ENCODE peak calls at places on chromosomes 16 and 17, in five cellular contexts. I is IMR-90, V is SK-N-SH, X is K562, L is A549. A is an unnamed sample.

GRCh38 chr16:88730632-88731607 is 24.6 kb downstream of the CTU2 start:
- DNase-seq in I (peak; percentile 59), V (peak; percentile 90), X (no peak), L (no peak), A (no peak)

GRCh38 chr17:74758846-74759163 is 10.4 kb downstream of the NHERF1 start:
- DNase-seq in I (peak; percentile 27), V (peak; percentile 57), X (no peak), L (no peak), A (no peak)

GRCh38 chr16:15843635-15844279 is 13.1 kb downstream of the MYH11 start:
- DNase-seq in I (peak; percentile 69), V (no peak), X (no peak), L (no peak), A (no peak)

GRCh38 chr16:1746693-1747195 is 24.6 kb downstream of the NME3 start:
- DNase-seq in I (no peak), V (no peak), X (no peak), L (peak; percentile 61), A (no peak)

GRCh38 chr17:9241774-9242496 is 220.6 kb downstream of the NTN1 start:
- DNase-seq in I (no peak), V (no peak), X (no peak), L (no peak), A (no peak)

GRCh38 chr16:5845046-5845445 is 747.5 kb upstream of the EEF2KMT start:
- DNase-seq in I (no peak), V (no peak), X (no peak), L (no peak), A (no peak)

GRCh38 chr16:27851586-27851985 is 211.9 kb downstream of the GSG1L start:
- DNase-seq in I (no peak), V (no peak), X (no peak), L (no peak), A (no peak)

GRCh38 chr16:21104124-21104860 is 46.4 kb downstream of the DNAH3 start:
- DNase-seq in I (peak; percentile 68), V (peak; percentile 12), X (no peak), L (no peak), A (no peak)

GRCh38 chr17:59160203-59161025 is 4.9 kb downstream of the PRR11 start:
- DNase-seq in I (no peak), V (no peak), X (no peak), L (no peak), A (no peak)

GRCh38 chr16:66560107-66560506 is 6.1 kb upstream of the CMTM1 start:
- DNase-seq in I (no peak), V (no peak), X (no peak), L (no peak), A (no peak)

GRCh38 chr16:48317614-48318013 is 67.6 kb downstream of the SIAH1 start:
- DNase-seq in I (peak; percentile 76), V (no peak), X (no peak), L (peak; percentile 33), A (no peak)

GRCh38 chr16:78957328-78958100 is 643.0 kb downstream of the MAF start:
- DNase-seq in I (no peak), V (no peak), X (no peak), L (no peak), A (no peak)

GRCh38 chr17:74429604-74430384 is 2.1 kb upstream of the GPRC5C start:
- DNase-seq in I (no peak), V (no peak), X (no peak), L (no peak), A (no peak)

GRCh38 chr16:67158637-67159600 is 790 bp downstream of the TRADD start:
- DNase-seq in I (no peak), V (peak; percentile 61), X (peak; percentile 56), L (peak; percentile 59), A (peak; percentile 71)

GRCh38 chr16:27365142-27366089 is 36.6 kb upstream of the IL21R start:
- DNase-seq in I (peak; percentile 84), V (no peak), X (no peak), L (peak; percentile 78), A (no peak)

GRCh38 chr17:44216173-44216572 is 3.3 kb downstream of the UBTF start:
- DNase-seq in I (no peak), V (no peak), X (no peak), L (no peak), A (peak; percentile 71)

GRCh38 chr17:18247613-18248001 is 10.9 kb downstream of the FLII start:
- DNase-seq in I (no peak), V (no peak), X (no peak), L (no peak), A (no peak)

GRCh38 chr17:28925912-28926365 is 23.1 kb upstream of the DHRS13 start:
- DNase-seq in I (peak; percentile 92), V (no peak), X (no peak), L (no peak), A (peak; percentile 47)

GRCh38 chr17:47855737-47856136 is 4.8 kb upstream of the SP6 start:
- DNase-seq in I (no peak), V (no peak), X (no peak), L (no peak), A (no peak)

GRCh38 chr16:74667215-74667765 is 613 bp upstream of the RFWD3 start:
- DNase-seq in I (peak; percentile 3), V (peak; percentile 24), X (peak; percentile 49), L (peak; percentile 14), A (no peak)

GRCh38 chr17:32553168-32553567 is 66.4 kb downstream of the CDK5R1 start:
- DNase-seq in I (no peak), V (no peak), X (no peak), L (no peak), A (no peak)

GRCh38 chr16:72013888-72014538 is 5.5 kb downstream of the DHODH start:
- DNase-seq in I (no peak), V (no peak), X (peak; percentile 64), L (no peak), A (no peak)

GRCh38 chr17:32491371-32492280 is 4.8 kb downstream of the CDK5R1 start:
- DNase-seq in I (no peak), V (peak; percentile 47), X (peak; percentile 33), L (no peak), A (no peak)

GRCh38 chr16:23423496-23424049 is 29.4 kb downstream of the COG7 start:
- DNase-seq in I (peak; percentile 99), V (no peak), X (no peak), L (peak; percentile 93), A (no peak)

GRCh38 chr16:70563571-70563970 is 40.0 kb downstream of the SF3B3 start:
- DNase-seq in I (no peak), V (no peak), X (no peak), L (no peak), A (no peak)

GRCh38 chr16:728131-728889 is 1.4 kb downstream of the HAGHL start:
- DNase-seq in I (peak; percentile 78), V (peak; percentile 96), X (peak; percentile 82), L (peak; percentile 88), A (no peak)

GRCh38 chr16:57758331-57759117 is 23.0 kb downstream of the KATNB1 start:
- DNase-seq in I (no peak), V (no peak), X (no peak), L (no peak), A (no peak)

GRCh38 chr17:50292465-50292864 is 18.2 kb downstream of the TMEM92 start:
- DNase-seq in I (peak; percentile 49), V (no peak), X (no peak), L (no peak), A (no peak)

GRCh38 chr17:50290074-50290702 is 15.9 kb downstream of the TMEM92 start:
- DNase-seq in I (peak; percentile 100), V (no peak), X (no peak), L (peak; percentile 87), A (no peak)

GRCh38 chr17:50285941-50286340 is 11.7 kb downstream of the TMEM92 start:
- DNase-seq in I (no peak), V (no peak), X (no peak), L (no peak), A (no peak)

GRCh38 chr17:50288306-50288705 is 14.0 kb downstream of the TMEM92 start:
- DNase-seq in I (no peak), V (peak; percentile 59), X (no peak), L (no peak), A (no peak)

GRCh38 chr17:50289268-50289667 is 15.0 kb downstream of the TMEM92 start:
- DNase-seq in I (peak; percentile 77), V (no peak), X (no peak), L (no peak), A (no peak)
- TF ChIP-seq RCOR1 in I (no peak), V (no peak), X (no peak), L (no peak), A (no peak)

GRCh38 chr17:69402052-69402451 is 12.4 kb upstream of the MAP2K6 start:
- DNase-seq in I (no peak), V (no peak), X (no peak), L (peak; percentile 61), A (no peak)
- TF ChIP-seq RCOR1 in I (no peak), V (no peak), X (no peak), L (no peak), A (no peak)

GRCh38 chr17:7943291-7943690 is 11.3 kb downstream of the CNTROB start:
- DNase-seq in I (no peak), V (no peak), X (no peak), L (no peak), A (no peak)

GRCh38 chr17:7944321-7944720 is 12.3 kb downstream of the CNTROB start:
- DNase-seq in I (no peak), V (no peak), X (no peak), L (no peak), A (no peak)

GRCh38 chr17:7946441-7946840 is 14.4 kb downstream of the CNTROB start:
- DNase-seq in I (no peak), V (no peak), X (no peak), L (no peak), A (no peak)

GRCh38 chr17:7947651-7948050 is 15.6 kb downstream of the CNTROB start:
- DNase-seq in I (no peak), V (no peak), X (no peak), L (no peak), A (no peak)

DNA sequence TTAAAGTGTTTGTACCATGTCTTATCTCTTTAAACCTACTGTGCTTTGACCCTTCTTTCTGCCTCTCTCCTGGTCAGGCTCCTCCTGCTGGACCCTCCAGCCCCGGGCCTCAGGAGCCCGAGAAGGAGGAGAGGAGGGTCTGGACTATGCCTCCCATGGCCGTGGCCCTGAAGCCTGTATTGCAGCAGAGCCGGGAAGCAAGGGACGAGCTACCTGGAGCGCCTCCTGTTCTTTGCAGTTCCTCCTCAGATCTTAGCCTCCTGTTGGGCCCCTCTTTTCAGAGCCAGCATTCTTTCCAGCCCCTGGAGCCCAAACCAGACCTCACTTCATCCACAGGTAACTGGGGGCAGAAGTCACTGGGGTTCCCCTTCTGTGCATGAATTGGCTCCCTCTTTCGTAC is 13.6 kb downstream of the CNTROB start:
- DNase-seq in I (no peak), V (no peak), X (no peak), L (no peak), A (no peak)
- TF ChIP-seq RCOR1 in I (no peak), V (no peak), X (no peak), L (no peak), A (no peak)

DNA sequence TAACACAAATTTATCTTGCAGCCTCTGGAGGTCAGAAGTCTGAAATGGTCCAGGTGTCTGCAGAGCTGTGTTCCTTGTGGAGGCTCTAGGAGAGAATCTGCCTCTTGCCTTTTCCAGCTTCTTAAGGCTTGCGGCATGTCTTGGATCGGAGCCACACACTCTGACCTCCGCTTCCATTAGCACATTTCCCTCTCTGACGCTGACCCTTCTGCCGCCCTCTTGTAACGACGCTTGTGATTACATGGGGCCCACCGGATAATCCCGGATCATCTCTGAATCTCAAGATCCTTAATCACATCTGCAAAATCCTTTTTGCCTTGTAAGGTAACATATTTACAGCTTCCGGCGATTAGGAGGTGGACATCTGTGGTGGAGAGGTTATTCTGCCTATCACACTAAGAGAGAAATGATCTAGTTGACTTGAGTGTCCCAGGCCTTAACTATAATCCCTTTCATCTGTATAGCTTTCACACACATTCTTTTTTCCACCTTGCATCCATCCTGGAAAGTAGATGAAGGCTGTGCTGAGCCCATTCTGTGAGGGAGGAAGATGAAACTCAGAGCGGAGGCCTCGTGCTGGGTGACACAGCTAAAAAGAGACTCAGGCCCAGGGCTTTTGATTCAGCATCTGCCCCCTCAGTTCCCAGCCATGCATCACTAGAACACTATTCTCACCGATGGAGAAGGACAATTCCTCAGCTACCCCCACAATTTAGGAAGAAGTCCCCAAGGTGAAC is 6.2 kb upstream of the MYCBPAP start:
- DNase-seq in I (no peak), V (no peak), X (no peak), L (no peak), A (no peak)
- TF ChIP-seq RCOR1 in I (no peak), V (no peak), X (no peak), L (no peak), A (no peak)

A was measured in GM12878.